ENCODE peak calls at places on chromosomes 4 and X, in four cellular contexts. I is uterus, R is left lung, P is tibial artery. W is an unnamed sample.

GRCh38 chr4:144399927-144400326 is 246.0 kb upstream of the HHIP start:
- DNase-seq in I (no peak), P (no peak), R (no peak), W (no peak)

GRCh38 chr4:89829470-89830138 is 7.4 kb downstream of the SNCA start:
- DNase-seq in R (no peak), I (no peak), P (peak; percentile 35), W (no peak)

GRCh38 chrX:12447448-12448154 is 309.3 kb downstream of the FRMPD4 start:
- DNase-seq in P (no peak), R (no peak), I (peak; percentile 19), W (no peak)

GRCh38 chr4:111632752-111633151 is 512.5 kb upstream of the FAM241A start:
- DNase-seq in R (no peak), I (no peak), P (no peak), W (no peak)

GRCh38 chr4:75696036-75696435 is 22.8 kb upstream of the G3BP2 start:
- DNase-seq in P (no peak), R (no peak), I (no peak), W (no peak)

GRCh38 chr4:186760576-186760975 is 36.9 kb upstream of the FAT1 start:
- DNase-seq in I (no peak), R (no peak), P (no peak), W (no peak)

GRCh38 chr4:73603307-73603710 is 16.9 kb downstream of the RASSF6 start:
- DNase-seq in I (no peak), P (no peak), R (no peak), W (no peak)

GRCh38 chrX:6695717-6696116 is 160.8 kb upstream of the VCX3A start:
- DNase-seq in R (no peak), I (no peak), P (no peak), W (no peak)

GRCh38 chr4:2087170-2087569 is 28.0 kb downstream of the NAT8L start:
- DNase-seq in P (no peak), I (no peak), R (no peak), W (no peak)

GRCh38 chr4:4599886-4600285 is 58.0 kb upstream of the STX18 start:
- DNase-seq in I (no peak), R (no peak), P (no peak), W (no peak)

GRCh38 chrX:44795945-44796450 is 47.8 kb upstream of the DUSP21 start:
- DNase-seq in I (no peak), R (no peak), P (no peak), W (no peak)

GRCh38 chrX:151088221-151088620 is 88.2 kb upstream of the GPR50 start:
- DNase-seq in R (no peak), P (no peak), I (no peak), W (no peak)

GRCh38 chr4:175277816-175278215 is 359.7 kb downstream of the ADAM29 start:
- DNase-seq in I (no peak), R (no peak), P (no peak), W (no peak)

GRCh38 chr4:140296335-140296753 is 77.1 kb upstream of the SCOC start:
- DNase-seq in I (peak; percentile 81), R (no peak), P (peak; percentile 88), W (peak; percentile 76)

GRCh38 chrX:1207496-1208025 is 4.9 kb downstream of the CRLF2 start:
- DNase-seq in P (no peak), R (no peak), I (no peak), W (no peak)

GRCh38 chrX:13254076-13254785 is 65.6 kb downstream of the ATXN3L start:
- DNase-seq in R (peak; percentile 54), P (no peak), I (peak; percentile 36), W (no peak)

GRCh38 chr4:21768349-21769310 is 179.9 kb downstream of the KCNIP4 start:
- DNase-seq in I (no peak), R (no peak), P (no peak), W (no peak)

GRCh38 chr4:38805530-38806145 is 1.0 kb upstream of the TLR1 start:
- DNase-seq in P (peak; percentile 51), I (no peak), R (no peak), W (peak; percentile 21)

GRCh38 chr4:11399461-11399971 is 29.2 kb downstream of the HS3ST1 start:
- DNase-seq in I (no peak), P (no peak), R (peak; percentile 78), W (no peak)

GRCh38 chrX:50204364-50204899 is at the start of gene CCNB3:
- DNase-seq in P (peak; percentile 57), I (peak; percentile 59), R (peak; percentile 82), W (peak; percentile 24)

GRCh38 chr4:19780871-19781270 is 470.8 kb upstream of the SLIT2 start:
- DNase-seq in I (no peak), P (no peak), R (no peak), W (no peak)

GRCh38 chr4:21888195-21888976 is 60.2 kb downstream of the KCNIP4 start:
- DNase-seq in R (no peak), P (no peak), I (no peak), W (no peak)

GRCh38 chrX:17046478-17047097 is 100.1 kb downstream of the REPS2 start:
- DNase-seq in P (peak; percentile 52), R (no peak), I (peak; percentile 46), W (peak; percentile 29)

GRCh38 chr4:2337896-2338295 is 76.0 kb upstream of the MXD4 start:
- DNase-seq in R (peak; percentile 65), P (no peak), I (no peak), W (no peak)

GRCh38 chr4:62940229-62940628 is 1469.0 kb downstream of the TECRL start:
- DNase-seq in P (no peak), R (no peak), I (no peak), W (no peak)

GRCh38 chr4:14180983-14181601 is 553.6 kb upstream of the BOD1L1 start:
- DNase-seq in R (no peak), P (no peak), I (no peak), W (no peak)

GRCh38 chr4:17494833-17495232 is 17.1 kb downstream of the QDPR start:
- DNase-seq in P (no peak), I (no peak), R (no peak), W (no peak)

GRCh38 chr4:54568184-54568583 is 89.6 kb upstream of the KIT start:
- DNase-seq in R (no peak), P (no peak), I (no peak), W (no peak)

GRCh38 chr4:6802050-6802449 is 19.5 kb downstream of the KIAA0232 start:
- DNase-seq in P (no peak), I (no peak), R (no peak), W (no peak)

GRCh38 chr4:7074423-7074822 is 6.6 kb upstream of the GRPEL1 start:
- DNase-seq in I (no peak), R (peak; percentile 45), P (no peak), W (peak; percentile 73)

GRCh38 chrX:120749141-120749846 is 119.4 kb upstream of the C1GALT1C1 start:
- DNase-seq in R (no peak), I (no peak), P (no peak), W (no peak)

GRCh38 chrX:153969904-153970397 is 1.7 kb downstream of the HCFC1 start:
- DNase-seq in R (no peak), P (no peak), I (peak; percentile 46), W (no peak)

GRCh38 chrX:130575831-130576404 is 174.1 kb downstream of the RBMX2 start:
- DNase-seq in P (peak; percentile 20), I (peak; percentile 19), R (no peak), W (no peak)

GRCh38 chr4:173014113-173014558 is 154.5 kb upstream of the GALNT7 start:
- DNase-seq in R (no peak), P (no peak), I (no peak), W (no peak)

GRCh38 chr4:61614256-61614655 is 414.1 kb downstream of the ADGRL3 start:
- DNase-seq in P (no peak), R (no peak), I (no peak), W (no peak)

GRCh38 chr4:94063084-94063483 is 144.6 kb upstream of the SMARCAD1 start:
- DNase-seq in I (no peak), P (no peak), R (no peak), W (no peak)

DNA sequence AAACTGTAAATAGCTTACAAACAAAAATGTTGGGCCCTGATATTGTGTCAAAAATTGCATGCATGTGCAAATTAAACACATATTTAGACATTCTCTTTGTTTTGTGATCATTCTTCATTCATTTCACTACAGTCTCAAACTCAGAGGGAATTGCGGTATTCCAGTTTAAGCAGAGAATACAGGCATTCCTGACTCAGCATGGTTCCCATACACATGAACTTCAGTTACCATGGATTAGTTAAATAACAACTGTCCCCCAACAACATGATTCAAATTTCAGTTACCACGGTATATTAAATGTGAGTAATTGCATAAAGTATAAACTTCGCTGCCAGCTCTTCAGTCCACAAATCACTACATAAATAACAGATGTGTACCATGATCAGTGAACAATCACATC is 139.0 kb upstream of the SMARCAD1 start:
- DNase-seq in R (no peak), P (no peak), I (no peak), W (no peak)
- H3K27ac ChIP-seq in R (no peak overlapping the region), P (no peak overlapping the region), I (no peak overlapping the region), W (no peak overlapping the region)

DNA sequence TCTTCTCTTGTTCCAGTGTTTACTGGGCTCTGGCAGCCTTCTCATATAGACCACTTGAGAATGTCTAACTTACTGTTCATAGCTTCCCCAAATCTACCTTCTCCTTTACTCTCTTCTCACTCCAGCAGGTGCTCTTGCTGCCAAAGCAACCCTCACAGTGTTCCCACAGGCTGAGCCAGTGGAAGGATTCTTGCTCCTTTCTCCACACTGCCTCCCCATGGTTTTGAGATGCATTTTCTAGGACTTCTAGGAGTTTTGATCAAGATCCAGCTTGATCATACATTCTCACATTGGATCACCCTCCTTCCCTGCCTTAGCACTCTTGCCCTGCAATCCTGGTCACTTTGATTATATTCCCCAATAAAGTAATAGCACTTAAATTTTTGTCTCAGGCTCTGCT is 230.8 kb downstream of the TMEM47 start:
- DNase-seq in P (no peak), I (no peak), R (no peak), W (no peak)
- H3K4me1 ChIP-seq in P (no peaks in the 10 kb centered on the region), I (no peaks in the 10 kb centered on the region), R (no peaks in the 10 kb centered on the region), W (no peaks in the 10 kb centered on the region)

GRCh38 chrX:132718411-132718810 is 229.6 kb upstream of the MBNL3 start:
- DNase-seq in R (no peak), I (no peak), P (no peak), W (no peak)

GRCh38 chrX:132714913-132715312 is 226.1 kb upstream of the MBNL3 start:
- DNase-seq in R (no peak), I (no peak), P (no peak), W (no peak)

GRCh38 chrX:132710756-132711155 is 221.9 kb upstream of the MBNL3 start:
- DNase-seq in P (no peak), I (no peak), R (no peak), W (no peak)

DNA sequence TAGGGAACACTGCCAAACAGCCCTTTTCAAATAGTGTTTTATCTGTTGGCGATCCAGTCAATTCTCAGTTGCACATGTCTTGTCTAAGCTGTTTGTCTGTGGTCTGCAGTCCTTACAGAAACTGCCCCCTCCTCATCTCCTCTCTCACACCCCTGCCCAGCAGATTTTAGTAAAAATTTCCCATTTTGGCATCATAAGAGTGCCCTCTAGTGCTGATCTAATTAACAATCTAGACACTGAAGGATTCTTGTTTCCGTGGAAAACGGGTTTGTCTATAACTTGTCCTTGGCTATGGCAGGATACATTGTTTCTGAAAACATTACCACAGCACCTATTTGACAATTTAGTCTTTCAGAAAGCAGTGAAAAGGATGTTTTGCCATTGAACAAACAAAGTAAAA is 227.2 kb upstream of the MBNL3 start:
- DNase-seq in P (no peak), R (no peak), I (no peak), W (no peak)
- TF ChIP-seq CTCF in P (no peak), R (no peak), I (no peak), W (no peak)

DNA sequence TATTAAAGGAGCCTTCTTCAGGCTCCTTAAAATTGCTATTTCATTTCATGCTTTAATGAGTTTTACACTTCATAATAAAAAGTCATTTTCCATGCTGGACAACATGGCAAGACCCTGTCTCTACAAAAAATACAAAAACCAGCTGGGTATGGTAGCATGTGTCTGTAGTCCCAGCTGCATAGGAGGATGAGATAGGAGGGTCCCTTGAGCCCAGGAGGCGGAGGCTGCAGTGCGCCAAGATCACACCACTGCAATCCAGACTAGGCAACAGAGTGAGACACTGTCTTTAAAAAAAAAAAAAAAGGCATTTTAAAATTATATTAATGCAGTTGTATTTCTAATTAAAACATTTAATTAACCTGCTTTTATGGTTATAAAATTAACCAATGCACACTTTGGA is 49.2 kb downstream of the PDS5A start:
- DNase-seq in I (no peak), P (no peak), R (no peak), W (no peak)
- H3K27ac ChIP-seq in I (no peak overlapping the region), P (no peak overlapping the region), R (no peak overlapping the region), W (no peak overlapping the region)

W was measured in gastrocnemius medialis.